ENCODE peak calls at places on chromosomes 13 and 19, in eight cellular contexts. One of them, this sample, is unnamed.
A peak's percentile ranks its signal among the peaks of the same experiment; 100 is the strongest.

GRCh38 chr19:1746401-1747284 is 6.7 kb upstream of the ONECUT3 start:
- DNase-seq in fibroblast of lung: peak; percentile 26
- DNase-seq in amniotic stem cell: no peak
- DNase-seq in stimulated activated naive B cell treated with anti-CD40 and anti-IgM and Interleukin-4, amounts not matched to agents 10 μg/mL and 1 μg/mL and 100 μg/mL, for 72 hours: no peak
- DNase-seq in T-helper 9 cell: no peak
- DNase-seq in WTC11: no peak
- DNase-seq in GM18507: no peak
- DNase-seq in NCI-H2029: no peak
- DNase-seq in this sample: no peak

GRCh38 chr19:50720921-50721291 is 1.3 kb upstream of the SHANK1 start:
- DNase-seq in fibroblast of lung: no peak
- DNase-seq in T-helper 9 cell: no peak
- DNase-seq in GM18507: no peak
- DNase-seq in WTC11: peak; percentile 36
- DNase-seq in stimulated activated naive B cell treated with anti-CD40 and anti-IgM and Interleukin-4, amounts not matched to agents 10 μg/mL and 1 μg/mL and 100 μg/mL, for 72 hours: no peak
- DNase-seq in amniotic stem cell: no peak
- DNase-seq in NCI-H2029: no peak
- DNase-seq in this sample: peak; percentile 63

GRCh38 chr13:112983428-112984196 is 14.6 kb downstream of the MCF2L start:
- DNase-seq in GM18507: no peak
- DNase-seq in amniotic stem cell: no peak
- DNase-seq in WTC11: no peak
- DNase-seq in stimulated activated naive B cell treated with anti-CD40 and anti-IgM and Interleukin-4, amounts not matched to agents 10 μg/mL and 1 μg/mL and 100 μg/mL, for 72 hours: no peak
- DNase-seq in NCI-H2029: no peak
- DNase-seq in fibroblast of lung: no peak
- DNase-seq in T-helper 9 cell: no peak
- DNase-seq in this sample: no peak

GRCh38 chr13:28597641-28598040 is 61.3 kb upstream of the POMP start:
- DNase-seq in T-helper 9 cell: no peak
- DNase-seq in GM18507: no peak
- DNase-seq in amniotic stem cell: no peak
- DNase-seq in stimulated activated naive B cell treated with anti-CD40 and anti-IgM and Interleukin-4, amounts not matched to agents 10 μg/mL and 1 μg/mL and 100 μg/mL, for 72 hours: no peak
- DNase-seq in NCI-H2029: no peak
- DNase-seq in WTC11: no peak
- DNase-seq in fibroblast of lung: no peak
- DNase-seq in this sample: no peak

GRCh38 chr13:33352023-33352422 is 66.5 kb upstream of the STARD13 start:
- DNase-seq in amniotic stem cell: no peak
- DNase-seq in T-helper 9 cell: no peak
- DNase-seq in fibroblast of lung: no peak
- DNase-seq in stimulated activated naive B cell treated with anti-CD40 and anti-IgM and Interleukin-4, amounts not matched to agents 10 μg/mL and 1 μg/mL and 100 μg/mL, for 72 hours: no peak
- DNase-seq in WTC11: no peak
- DNase-seq in GM18507: no peak
- DNase-seq in NCI-H2029: no peak
- DNase-seq in this sample: no peak

GRCh38 chr13:51058461-51059167 is 52.5 kb downstream of the C13orf42 start:
- DNase-seq in stimulated activated naive B cell treated with anti-CD40 and anti-IgM and Interleukin-4, amounts not matched to agents 10 μg/mL and 1 μg/mL and 100 μg/mL, for 72 hours: no peak
- DNase-seq in WTC11: no peak
- DNase-seq in amniotic stem cell: no peak
- DNase-seq in NCI-H2029: no peak
- DNase-seq in T-helper 9 cell: no peak
- DNase-seq in GM18507: no peak
- DNase-seq in fibroblast of lung: no peak
- DNase-seq in this sample: no peak

GRCh38 chr13:114024603-114025431 is 50.9 kb upstream of the C13orf46 start:
- DNase-seq in fibroblast of lung: no peak
- DNase-seq in GM18507: peak; percentile 65
- DNase-seq in T-helper 9 cell: no peak
- DNase-seq in amniotic stem cell: no peak
- DNase-seq in NCI-H2029: no peak
- DNase-seq in stimulated activated naive B cell treated with anti-CD40 and anti-IgM and Interleukin-4, amounts not matched to agents 10 μg/mL and 1 μg/mL and 100 μg/mL, for 72 hours: peak; percentile 28
- DNase-seq in WTC11: no peak
- DNase-seq in this sample: no peak

GRCh38 chr13:110340812-110341444 is 33.8 kb downstream of the COL4A2 start:
- DNase-seq in GM18507: no peak
- DNase-seq in T-helper 9 cell: peak; percentile 4
- DNase-seq in amniotic stem cell: no peak
- DNase-seq in NCI-H2029: no peak
- DNase-seq in stimulated activated naive B cell treated with anti-CD40 and anti-IgM and Interleukin-4, amounts not matched to agents 10 μg/mL and 1 μg/mL and 100 μg/mL, for 72 hours: peak; percentile 22
- DNase-seq in fibroblast of lung: peak; percentile 87
- DNase-seq in WTC11: no peak
- DNase-seq in this sample: no peak

GRCh38 chr13:114073881-114074551 is 58.4 kb downstream of the RASA3 start:
- DNase-seq in amniotic stem cell: no peak
- DNase-seq in GM18507: no peak
- DNase-seq in T-helper 9 cell: no peak
- DNase-seq in WTC11: no peak
- DNase-seq in NCI-H2029: no peak
- DNase-seq in stimulated activated naive B cell treated with anti-CD40 and anti-IgM and Interleukin-4, amounts not matched to agents 10 μg/mL and 1 μg/mL and 100 μg/mL, for 72 hours: no peak
- DNase-seq in fibroblast of lung: no peak
- DNase-seq in this sample: no peak

GRCh38 chr19:47049307-47049700 is 880 bp upstream of the TMEM160 start:
- DNase-seq in GM18507: no peak
- DNase-seq in NCI-H2029: no peak
- DNase-seq in fibroblast of lung: peak; percentile 74
- DNase-seq in T-helper 9 cell: no peak
- DNase-seq in WTC11: no peak
- DNase-seq in stimulated activated naive B cell treated with anti-CD40 and anti-IgM and Interleukin-4, amounts not matched to agents 10 μg/mL and 1 μg/mL and 100 μg/mL, for 72 hours: no peak
- DNase-seq in amniotic stem cell: peak; percentile 48
- DNase-seq in this sample: peak; percentile 4

GRCh38 chr13:54287062-54287764 is 1258.6 kb downstream of the OLFM4 start:
- DNase-seq in fibroblast of lung: no peak
- DNase-seq in GM18507: no peak
- DNase-seq in amniotic stem cell: no peak
- DNase-seq in NCI-H2029: no peak
- DNase-seq in T-helper 9 cell: no peak
- DNase-seq in WTC11: no peak
- DNase-seq in stimulated activated naive B cell treated with anti-CD40 and anti-IgM and Interleukin-4, amounts not matched to agents 10 μg/mL and 1 μg/mL and 100 μg/mL, for 72 hours: no peak
- DNase-seq in this sample: no peak

GRCh38 chr13:98717256-98717655 is 35.2 kb downstream of the SLC15A1 start:
- DNase-seq in amniotic stem cell: no peak
- DNase-seq in NCI-H2029: no peak
- DNase-seq in T-helper 9 cell: no peak
- DNase-seq in fibroblast of lung: no peak
- DNase-seq in stimulated activated naive B cell treated with anti-CD40 and anti-IgM and Interleukin-4, amounts not matched to agents 10 μg/mL and 1 μg/mL and 100 μg/mL, for 72 hours: no peak
- DNase-seq in WTC11: no peak
- DNase-seq in GM18507: no peak
- DNase-seq in this sample: no peak

GRCh38 chr19:15213715-15214381 is 13.1 kb upstream of the NOTCH3 start:
- DNase-seq in WTC11: peak; percentile 25
- DNase-seq in amniotic stem cell: no peak
- DNase-seq in T-helper 9 cell: no peak
- DNase-seq in NCI-H2029: no peak
- DNase-seq in fibroblast of lung: no peak
- DNase-seq in GM18507: no peak
- DNase-seq in stimulated activated naive B cell treated with anti-CD40 and anti-IgM and Interleukin-4, amounts not matched to agents 10 μg/mL and 1 μg/mL and 100 μg/mL, for 72 hours: no peak
- DNase-seq in this sample: no peak

GRCh38 chr19:55216461-55217198 is 7.3 kb upstream of the PTPRH start:
- DNase-seq in T-helper 9 cell: peak; percentile 45
- DNase-seq in fibroblast of lung: peak; percentile 100
- DNase-seq in stimulated activated naive B cell treated with anti-CD40 and anti-IgM and Interleukin-4, amounts not matched to agents 10 μg/mL and 1 μg/mL and 100 μg/mL, for 72 hours: no peak
- DNase-seq in WTC11: peak; percentile 92
- DNase-seq in GM18507: peak; percentile 26
- DNase-seq in amniotic stem cell: peak; percentile 98
- DNase-seq in NCI-H2029: peak; percentile 98
- DNase-seq in this sample: peak; percentile 98

GRCh38 chr13:59643906-59644626 is 519.7 kb downstream of the DIAPH3 start:
- DNase-seq in WTC11: no peak
- DNase-seq in T-helper 9 cell: no peak
- DNase-seq in NCI-H2029: no peak
- DNase-seq in GM18507: no peak
- DNase-seq in stimulated activated naive B cell treated with anti-CD40 and anti-IgM and Interleukin-4, amounts not matched to agents 10 μg/mL and 1 μg/mL and 100 μg/mL, for 72 hours: no peak
- DNase-seq in fibroblast of lung: no peak
- DNase-seq in amniotic stem cell: no peak
- DNase-seq in this sample: no peak

GRCh38 chr19:45117167-45117594 is 24.2 kb downstream of the PPP1R37 start:
- DNase-seq in GM18507: peak; percentile 48
- DNase-seq in amniotic stem cell: no peak
- DNase-seq in WTC11: no peak
- DNase-seq in fibroblast of lung: peak; percentile 58
- DNase-seq in NCI-H2029: peak; percentile 78
- DNase-seq in stimulated activated naive B cell treated with anti-CD40 and anti-IgM and Interleukin-4, amounts not matched to agents 10 μg/mL and 1 μg/mL and 100 μg/mL, for 72 hours: peak; percentile 75
- DNase-seq in T-helper 9 cell: no peak
- DNase-seq in this sample: no peak

GRCh38 chr19:12952488-12953455 is 4.3 kb downstream of the GADD45GIP1 start:
- DNase-seq in GM18507: no peak
- DNase-seq in amniotic stem cell: peak; percentile 59
- DNase-seq in T-helper 9 cell: no peak
- DNase-seq in stimulated activated naive B cell treated with anti-CD40 and anti-IgM and Interleukin-4, amounts not matched to agents 10 μg/mL and 1 μg/mL and 100 μg/mL, for 72 hours: no peak
- DNase-seq in NCI-H2029: no peak
- DNase-seq in fibroblast of lung: peak; percentile 87
- DNase-seq in WTC11: no peak
- DNase-seq in this sample: no peak

GRCh38 chr19:31338069-31338767 is 11.0 kb downstream of the TSHZ3 start:
- DNase-seq in NCI-H2029: no peak
- DNase-seq in stimulated activated naive B cell treated with anti-CD40 and anti-IgM and Interleukin-4, amounts not matched to agents 10 μg/mL and 1 μg/mL and 100 μg/mL, for 72 hours: no peak
- DNase-seq in amniotic stem cell: no peak
- DNase-seq in GM18507: no peak
- DNase-seq in WTC11: peak; percentile 79
- DNase-seq in fibroblast of lung: peak; percentile 60
- DNase-seq in T-helper 9 cell: no peak
- DNase-seq in this sample: no peak

GRCh38 chr13:40648841-40649240 is 17.6 kb downstream of the FOXO1 start:
- DNase-seq in stimulated activated naive B cell treated with anti-CD40 and anti-IgM and Interleukin-4, amounts not matched to agents 10 μg/mL and 1 μg/mL and 100 μg/mL, for 72 hours: no peak
- DNase-seq in NCI-H2029: no peak
- DNase-seq in T-helper 9 cell: no peak
- DNase-seq in fibroblast of lung: no peak
- DNase-seq in WTC11: no peak
- DNase-seq in amniotic stem cell: no peak
- DNase-seq in GM18507: no peak
- DNase-seq in this sample: no peak

GRCh38 chr13:98450495-98451167 is 126.3 kb downstream of the STK24 start:
- DNase-seq in WTC11: no peak
- DNase-seq in amniotic stem cell: no peak
- DNase-seq in GM18507: no peak
- DNase-seq in stimulated activated naive B cell treated with anti-CD40 and anti-IgM and Interleukin-4, amounts not matched to agents 10 μg/mL and 1 μg/mL and 100 μg/mL, for 72 hours: no peak
- DNase-seq in T-helper 9 cell: no peak
- DNase-seq in fibroblast of lung: peak; percentile 32
- DNase-seq in NCI-H2029: no peak
- DNase-seq in this sample: no peak

GRCh38 chr19:8335343-8336071 is 7.6 kb downstream of the KANK3 start:
- DNase-seq in WTC11: peak; percentile 59
- DNase-seq in GM18507: no peak
- DNase-seq in NCI-H2029: peak; percentile 55
- DNase-seq in amniotic stem cell: no peak
- DNase-seq in stimulated activated naive B cell treated with anti-CD40 and anti-IgM and Interleukin-4, amounts not matched to agents 10 μg/mL and 1 μg/mL and 100 μg/mL, for 72 hours: peak; percentile 35
- DNase-seq in fibroblast of lung: no peak
- DNase-seq in T-helper 9 cell: no peak
- DNase-seq in this sample: no peak

GRCh38 chr19:825897-826640 is 1.6 kb upstream of the AZU1 start:
- DNase-seq in T-helper 9 cell: no peak
- DNase-seq in stimulated activated naive B cell treated with anti-CD40 and anti-IgM and Interleukin-4, amounts not matched to agents 10 μg/mL and 1 μg/mL and 100 μg/mL, for 72 hours: no peak
- DNase-seq in fibroblast of lung: no peak
- DNase-seq in amniotic stem cell: no peak
- DNase-seq in WTC11: no peak
- DNase-seq in GM18507: no peak
- DNase-seq in NCI-H2029: no peak
- DNase-seq in this sample: no peak

GRCh38 chr13:33787051-33787591 is 30.8 kb upstream of the RFC3 start:
- DNase-seq in amniotic stem cell: peak; percentile 9
- DNase-seq in GM18507: no peak
- DNase-seq in stimulated activated naive B cell treated with anti-CD40 and anti-IgM and Interleukin-4, amounts not matched to agents 10 μg/mL and 1 μg/mL and 100 μg/mL, for 72 hours: no peak
- DNase-seq in NCI-H2029: no peak
- DNase-seq in WTC11: no peak
- DNase-seq in fibroblast of lung: no peak
- DNase-seq in T-helper 9 cell: no peak
- DNase-seq in this sample: no peak

GRCh38 chr13:76983676-76984075 is 8.2 kb upstream of the CLN5 start:
- DNase-seq in T-helper 9 cell: no peak
- DNase-seq in NCI-H2029: no peak
- DNase-seq in amniotic stem cell: no peak
- DNase-seq in fibroblast of lung: no peak
- DNase-seq in GM18507: no peak
- DNase-seq in WTC11: no peak
- DNase-seq in stimulated activated naive B cell treated with anti-CD40 and anti-IgM and Interleukin-4, amounts not matched to agents 10 μg/mL and 1 μg/mL and 100 μg/mL, for 72 hours: no peak
- DNase-seq in this sample: no peak

GRCh38 chr13:41533676-41534075 is 76.3 kb downstream of the RGCC start:
- DNase-seq in GM18507: no peak
- DNase-seq in fibroblast of lung: no peak
- DNase-seq in WTC11: no peak
- DNase-seq in NCI-H2029: no peak
- DNase-seq in amniotic stem cell: no peak
- DNase-seq in T-helper 9 cell: no peak
- DNase-seq in stimulated activated naive B cell treated with anti-CD40 and anti-IgM and Interleukin-4, amounts not matched to agents 10 μg/mL and 1 μg/mL and 100 μg/mL, for 72 hours: no peak
- DNase-seq in this sample: no peak

GRCh38 chr13:101930331-101930730 is 471.5 kb downstream of the FGF14 start:
- DNase-seq in T-helper 9 cell: no peak
- DNase-seq in NCI-H2029: no peak
- DNase-seq in WTC11: no peak
- DNase-seq in GM18507: no peak
- DNase-seq in amniotic stem cell: no peak
- DNase-seq in stimulated activated naive B cell treated with anti-CD40 and anti-IgM and Interleukin-4, amounts not matched to agents 10 μg/mL and 1 μg/mL and 100 μg/mL, for 72 hours: no peak
- DNase-seq in fibroblast of lung: peak; percentile 2
- DNase-seq in this sample: no peak

GRCh38 chr13:26300140-26300539 is 46.2 kb downstream of the CDK8 start:
- DNase-seq in GM18507: no peak
- DNase-seq in WTC11: no peak
- DNase-seq in T-helper 9 cell: no peak
- DNase-seq in NCI-H2029: no peak
- DNase-seq in amniotic stem cell: no peak
- DNase-seq in fibroblast of lung: peak; percentile 89
- DNase-seq in stimulated activated naive B cell treated with anti-CD40 and anti-IgM and Interleukin-4, amounts not matched to agents 10 μg/mL and 1 μg/mL and 100 μg/mL, for 72 hours: no peak
- DNase-seq in this sample: peak; percentile 25

GRCh38 chr13:111005808-111006494 is 91.1 kb upstream of the ANKRD10 start:
- DNase-seq in T-helper 9 cell: no peak
- DNase-seq in stimulated activated naive B cell treated with anti-CD40 and anti-IgM and Interleukin-4, amounts not matched to agents 10 μg/mL and 1 μg/mL and 100 μg/mL, for 72 hours: no peak
- DNase-seq in WTC11: no peak
- DNase-seq in fibroblast of lung: peak; percentile 31
- DNase-seq in GM18507: no peak
- DNase-seq in NCI-H2029: no peak
- DNase-seq in amniotic stem cell: no peak
- DNase-seq in this sample: no peak

GRCh38 chr19:19643158-19644053 is at the start of gene GMIP:
- DNase-seq in amniotic stem cell: no peak
- DNase-seq in stimulated activated naive B cell treated with anti-CD40 and anti-IgM and Interleukin-4, amounts not matched to agents 10 μg/mL and 1 μg/mL and 100 μg/mL, for 72 hours: peak; percentile 76
- DNase-seq in NCI-H2029: peak; percentile 47
- DNase-seq in WTC11: peak; percentile 93
- DNase-seq in fibroblast of lung: peak; percentile 28
- DNase-seq in GM18507: peak; percentile 90
- DNase-seq in T-helper 9 cell: peak; percentile 89
- DNase-seq in this sample: no peak

This sample was measured in HFF-Myc.